ENCODE peak calls at places on chromosome 22, in nine cellular contexts. O is NCI-H1436; K is small intestine; Z is AG09309; V is GM23248; D is NCI-H69; U is body of pancreas; S is stimulated activated CD4-positive, alpha-beta T cell treated with anti-CD3 and anti-CD28 coated beads, Interleukin-4, amount 100 ng/mL, for 24 hours; N is nucleus accumbens. H is an unnamed sample.

GRCh38 chr22:39524089-39524752 is 3.9 kb downstream of the ATF4 start:
- DNase-seq in O (no peak), S (no peak), K (no peak), N (no peak), U (no peak), D (no peak), V (peak), Z (no peak), H (no peak)

GRCh38 chr22:30697975-30698374 is 3.3 kb downstream of the OSBP2 start:
- DNase-seq in U (no peak), N (no peak), O (no peak), S (no peak), Z (no peak), D (no peak), V (no peak), K (no peak), H (no peak)

GRCh38 chr22:37259540-37260029 is 15.5 kb upstream of the RAC2 start:
- DNase-seq in O (no peak), S (no peak), U (no peak), Z (no peak), N (no peak), D (peak), K (peak), V (peak), H (no peak)

GRCh38 chr22:36197601-36198146 is 3.9 kb downstream of the APOL4 start:
- DNase-seq in O (no peak), K (no peak), N (no peak), V (no peak), Z (no peak), D (peak), S (no peak), U (no peak), H (no peak)

GRCh38 chr22:44587911-44588310 is 89.9 kb upstream of the RTL6 start:
- DNase-seq in N (no peak), D (no peak), U (no peak), V (no peak), S (no peak), Z (no peak), O (no peak), K (no peak), H (no peak)

GRCh38 chr22:39148727-39149535 is 3.5 kb downstream of the CBX7 start:
- DNase-seq in V (no peak), U (peak), S (peak), O (no peak), D (peak), N (no peak), Z (no peak), K (no peak), H (no peak)

GRCh38 chr22:22940961-22941605 is 53.5 kb downstream of the IGLL5 start:
- DNase-seq in V (no peak), U (no peak), K (no peak), D (no peak), O (no peak), S (no peak), N (no peak), Z (no peak), H (no peak)

GRCh38 chr22:33917744-33918406 is 2.4 kb downstream of the LARGE1 start:
- DNase-seq in U (no peak), N (no peak), S (no peak), K (no peak), D (no peak), V (peak), Z (no peak), O (no peak), H (no peak)

GRCh38 chr22:42693055-42693762 is 27.5 kb downstream of the A4GALT start:
- DNase-seq in U (no peak), Z (no peak), N (no peak), V (no peak), S (no peak), O (no peak), K (no peak), D (no peak), H (no peak)

GRCh38 chr22:22878801-22879674 is 8.6 kb upstream of the IGLL5 start:
- DNase-seq in D (no peak), S (no peak), N (no peak), U (no peak), Z (no peak), O (no peak), V (no peak), K (no peak), H (no peak)

H was measured in iPS DF 6.9.